ENCODE peak calls at places on chromosomes 5 and 9, in four cellular contexts. One of them, this sample, is unnamed.

GRCh38 chr5:65355301-65355700 is 126.4 kb downstream of the ADAMTS6 start:
- DNase-seq in cardiac muscle cell: no peak
- DNase-seq in sigmoid colon: no peak
- DNase-seq in H1: no peak
- DNase-seq in this sample: no peak

GRCh38 chr9:125815568-125815967 is 68.4 kb downstream of the PBX3 start:
- DNase-seq in cardiac muscle cell: no peak
- DNase-seq in sigmoid colon: no peak
- DNase-seq in H1: no peak
- DNase-seq in this sample: no peak

GRCh38 chr9:134303601-134304000 is 22.7 kb upstream of the RXRA start:
- DNase-seq in cardiac muscle cell: no peak
- DNase-seq in sigmoid colon: no peak
- DNase-seq in H1: no peak
- DNase-seq in this sample: no peak

GRCh38 chr9:129225815-129226214 is 47.8 kb upstream of the IER5L start:
- DNase-seq in cardiac muscle cell: peak; percentile 87
- DNase-seq in sigmoid colon: peak; percentile 90
- DNase-seq in H1: no peak
- DNase-seq in this sample: peak; percentile 58

GRCh38 chr9:134566196-134566822 is 75.3 kb upstream of the COL5A1 start:
- DNase-seq in cardiac muscle cell: no peak
- DNase-seq in sigmoid colon: peak; percentile 37
- DNase-seq in H1: no peak
- DNase-seq in this sample: no peak

GRCh38 chr9:106675780-106676179 is 187.2 kb upstream of the ZNF462 start:
- DNase-seq in cardiac muscle cell: no peak
- DNase-seq in sigmoid colon: no peak
- DNase-seq in H1: no peak
- DNase-seq in this sample: no peak

GRCh38 chr5:16707168-16707868 is 90.5 kb upstream of the RETREG1 start:
- DNase-seq in cardiac muscle cell: no peak
- DNase-seq in sigmoid colon: no peak
- DNase-seq in H1: no peak
- DNase-seq in this sample: no peak

GRCh38 chr5:29016067-29016466 is 1977.7 kb upstream of the CDH9 start:
- DNase-seq in cardiac muscle cell: no peak
- DNase-seq in sigmoid colon: no peak
- DNase-seq in H1: no peak
- DNase-seq in this sample: no peak

GRCh38 chr5:63201738-63202137 is 623.1 kb downstream of the LRRC70 start:
- DNase-seq in cardiac muscle cell: no peak
- DNase-seq in sigmoid colon: no peak
- DNase-seq in H1: no peak
- DNase-seq in this sample: no peak

GRCh38 chr5:102763734-102764133 is 8.6 kb downstream of the PAM start:
- DNase-seq in cardiac muscle cell: no peak
- DNase-seq in sigmoid colon: no peak
- DNase-seq in H1: no peak
- DNase-seq in this sample: no peak

GRCh38 chr5:11822598-11822997 is 81.6 kb downstream of the CTNND2 start:
- DNase-seq in cardiac muscle cell: no peak
- DNase-seq in sigmoid colon: no peak
- DNase-seq in H1: no peak
- DNase-seq in this sample: no peak

GRCh38 chr5:133330956-133331355 is 279.1 kb downstream of the HSPA4 start:
- DNase-seq in cardiac muscle cell: no peak
- DNase-seq in sigmoid colon: no peak
- DNase-seq in H1: no peak
- DNase-seq in this sample: no peak

GRCh38 chr5:151183451-151184245 is 26.1 kb upstream of the ANXA6 start:
- DNase-seq in cardiac muscle cell: no peak
- DNase-seq in sigmoid colon: no peak
- DNase-seq in H1: no peak
- DNase-seq in this sample: no peak

GRCh38 chr9:19241728-19242127 is 11.2 kb downstream of the DENND4C start:
- DNase-seq in cardiac muscle cell: no peak
- DNase-seq in sigmoid colon: no peak
- DNase-seq in H1: no peak
- DNase-seq in this sample: no peak

GRCh38 chr9:134186471-134187109 is 22.2 kb upstream of the RNU6ATAC start:
- DNase-seq in cardiac muscle cell: no peak
- DNase-seq in sigmoid colon: peak; percentile 68
- DNase-seq in H1: no peak
- DNase-seq in this sample: no peak

GRCh38 chr5:145027266-145027665 is 807.9 kb downstream of the PRELID2 start:
- DNase-seq in cardiac muscle cell: peak; percentile 73
- DNase-seq in sigmoid colon: no peak
- DNase-seq in H1: no peak
- DNase-seq in this sample: no peak

GRCh38 chr9:129841071-129841470 is 5.8 kb downstream of the USP20 start:
- DNase-seq in cardiac muscle cell: no peak
- DNase-seq in sigmoid colon: no peak
- DNase-seq in H1: no peak
- DNase-seq in this sample: no peak

GRCh38 chr5:6634327-6634713 is 1.1 kb downstream of the SRD5A1 start:
- DNase-seq in cardiac muscle cell: no peak
- DNase-seq in sigmoid colon: no peak
- DNase-seq in H1: no peak
- DNase-seq in this sample: no peak

GRCh38 chr5:147484708-147485020 is 25.2 kb downstream of the DPYSL3 start:
- DNase-seq in cardiac muscle cell: no peak
- DNase-seq in sigmoid colon: no peak
- DNase-seq in H1: no peak
- DNase-seq in this sample: no peak

GRCh38 chr5:172793577-172794488 is 22.8 kb upstream of the DUSP1 start:
- DNase-seq in cardiac muscle cell: no peak
- DNase-seq in sigmoid colon: peak; percentile 64
- DNase-seq in H1: no peak
- DNase-seq in this sample: no peak

GRCh38 chr9:136946228-136946892 is 1.3 kb downstream of the C8G start:
- DNase-seq in cardiac muscle cell: no peak
- DNase-seq in sigmoid colon: peak; percentile 68
- DNase-seq in H1: no peak
- DNase-seq in this sample: no peak

GRCh38 chr5:150137168-150137957 is 18.3 kb downstream of the PDGFRB start:
- DNase-seq in cardiac muscle cell: peak; percentile 51
- DNase-seq in sigmoid colon: no peak
- DNase-seq in H1: no peak
- DNase-seq in this sample: no peak

GRCh38 chr9:73042155-73042554 is 89.3 kb upstream of the ALDH1A1 start:
- DNase-seq in cardiac muscle cell: no peak
- DNase-seq in sigmoid colon: no peak
- DNase-seq in H1: no peak
- DNase-seq in this sample: no peak

GRCh38 chr5:179558912-179559279 is 8.5 kb downstream of the RUFY1 start:
- DNase-seq in cardiac muscle cell: peak; percentile 38
- DNase-seq in sigmoid colon: no peak
- DNase-seq in H1: no peak
- DNase-seq in this sample: no peak

GRCh38 chr5:4372481-4372880 is 767.6 kb upstream of the ADAMTS16 start:
- DNase-seq in cardiac muscle cell: no peak
- DNase-seq in sigmoid colon: no peak
- DNase-seq in H1: no peak
- DNase-seq in this sample: no peak

GRCh38 chr9:110767559-110768063 is 99.0 kb downstream of the MUSK start:
- DNase-seq in cardiac muscle cell: no peak
- DNase-seq in sigmoid colon: peak; percentile 88
- DNase-seq in H1: no peak
- DNase-seq in this sample: no peak

GRCh38 chr5:134555889-134556311 is 30.4 kb downstream of the JADE2 start:
- DNase-seq in cardiac muscle cell: peak; percentile 18
- DNase-seq in sigmoid colon: peak; percentile 80
- DNase-seq in H1: no peak
- DNase-seq in this sample: peak; percentile 74

GRCh38 chr9:114499528-114499927 is 5.7 kb downstream of the WHRN start:
- DNase-seq in cardiac muscle cell: no peak
- DNase-seq in sigmoid colon: no peak
- DNase-seq in H1: no peak
- DNase-seq in this sample: no peak

GRCh38 chr9:95197692-95198271 is 119.7 kb downstream of the FANCC start:
- DNase-seq in cardiac muscle cell: no peak
- DNase-seq in sigmoid colon: no peak
- DNase-seq in H1: no peak
- DNase-seq in this sample: no peak

GRCh38 chr5:143453722-143454121 is 50.2 kb upstream of the NR3C1 start:
- DNase-seq in cardiac muscle cell: no peak
- DNase-seq in sigmoid colon: no peak
- DNase-seq in H1: no peak
- DNase-seq in this sample: no peak

GRCh38 chr5:139666551-139666950 is 18.4 kb downstream of the CXXC5 start:
- DNase-seq in cardiac muscle cell: no peak
- DNase-seq in sigmoid colon: no peak
- DNase-seq in H1: no peak
- DNase-seq in this sample: no peak

GRCh38 chr9:70480405-70480980 is 66.0 kb upstream of the KLF9 start:
- DNase-seq in cardiac muscle cell: no peak
- DNase-seq in sigmoid colon: peak; percentile 98
- DNase-seq in H1: no peak
- DNase-seq in this sample: no peak

GRCh38 chr5:163456840-163457239 is 3.1 kb downstream of the NUDCD2 start:
- DNase-seq in cardiac muscle cell: no peak
- DNase-seq in sigmoid colon: no peak
- DNase-seq in H1: no peak
- DNase-seq in this sample: no peak

GRCh38 chr9:123176230-123176629 is 92.2 kb downstream of the STRBP start:
- DNase-seq in cardiac muscle cell: no peak
- DNase-seq in sigmoid colon: no peak
- DNase-seq in H1: no peak
- DNase-seq in this sample: no peak

GRCh38 chr5:59562756-59563389 is 330.7 kb downstream of the PDE4D start:
- DNase-seq in cardiac muscle cell: peak; percentile 54
- DNase-seq in sigmoid colon: no peak
- DNase-seq in H1: peak; percentile 41
- DNase-seq in this sample: no peak

GRCh38 chr9:118578467-118578866 is 790.8 kb downstream of the BRINP1 start:
- DNase-seq in cardiac muscle cell: no peak
- DNase-seq in sigmoid colon: no peak
- DNase-seq in H1: no peak
- DNase-seq in this sample: no peak

GRCh38 chr5:179270581-179271300 is 74.5 kb downstream of the ADAMTS2 start:
- DNase-seq in cardiac muscle cell: no peak
- DNase-seq in sigmoid colon: peak; percentile 72
- DNase-seq in H1: no peak
- DNase-seq in this sample: no peak

GRCh38 chr9:4297151-4297794 is 2.6 kb downstream of the GLIS3 start:
- DNase-seq in cardiac muscle cell: peak; percentile 37
- DNase-seq in sigmoid colon: peak; percentile 91
- DNase-seq in H1: no peak
- DNase-seq in this sample: peak; percentile 16

GRCh38 chr9:128394404-128395168 is 23.4 kb downstream of the URM1 start:
- DNase-seq in cardiac muscle cell: no peak
- DNase-seq in sigmoid colon: no peak
- DNase-seq in H1: no peak
- DNase-seq in this sample: no peak

GRCh38 chr9:120578614-120579013 is 1.4 kb downstream of the CDK5RAP2 start:
- DNase-seq in cardiac muscle cell: no peak
- DNase-seq in sigmoid colon: no peak
- DNase-seq in H1: no peak
- DNase-seq in this sample: no peak
- H3K4me3 ChIP-seq in cardiac muscle cell: no peak overlapping the region
- H3K4me3 ChIP-seq in sigmoid colon: no peak overlapping the region
- H3K4me3 ChIP-seq in H1: peak overlapping the region; percentile 76
- H3K4me3 ChIP-seq in this sample: peak overlapping the region; percentile 98

GRCh38 chr9:91138760-91139159 is 223.0 kb downstream of the AUH start:
- DNase-seq in cardiac muscle cell: no peak
- DNase-seq in sigmoid colon: no peak
- DNase-seq in H1: no peak
- DNase-seq in this sample: no peak
- H3K4me3 ChIP-seq in cardiac muscle cell: no peak overlapping the region
- H3K4me3 ChIP-seq in sigmoid colon: no peak overlapping the region
- H3K4me3 ChIP-seq in H1: no peak overlapping the region
- H3K4me3 ChIP-seq in this sample: no peak overlapping the region

DNA sequence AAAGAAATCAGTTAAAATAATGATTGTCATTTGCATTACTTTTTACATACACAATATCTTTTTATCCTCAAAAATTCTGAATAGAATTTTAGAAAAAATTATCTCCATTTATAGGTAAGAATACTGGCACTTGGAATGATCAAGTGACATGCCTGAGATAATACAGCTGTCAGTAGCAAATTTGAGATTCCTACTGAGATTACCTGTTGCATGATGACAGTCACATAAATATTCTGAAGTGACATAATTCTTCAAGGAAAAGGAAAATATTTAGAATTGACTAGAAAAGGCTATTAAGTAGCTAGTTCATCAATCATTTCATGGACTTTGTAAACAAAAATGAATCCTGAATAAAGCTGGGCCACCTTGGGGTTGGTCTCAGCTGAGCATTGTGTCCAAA is 15.2 kb upstream of the ENC1 start:
- DNase-seq in cardiac muscle cell: no peak
- DNase-seq in sigmoid colon: no peak
- DNase-seq in H1: no peak
- DNase-seq in this sample: no peak
- H3K4me3 ChIP-seq in cardiac muscle cell: no peak overlapping the region
- H3K4me3 ChIP-seq in sigmoid colon: no peak overlapping the region
- H3K4me3 ChIP-seq in H1: no peak overlapping the region
- H3K4me3 ChIP-seq in this sample: no peak overlapping the region

GRCh38 chr9:92790542-92791527 is 26.2 kb upstream of the BICD2 start:
- DNase-seq in cardiac muscle cell: peak; percentile 79
- DNase-seq in sigmoid colon: peak; percentile 81
- DNase-seq in H1: no peak
- DNase-seq in this sample: peak; percentile 61
- H3K4me3 ChIP-seq in cardiac muscle cell: no peak overlapping the region
- H3K4me3 ChIP-seq in sigmoid colon: no peak overlapping the region
- H3K4me3 ChIP-seq in H1: no peak overlapping the region
- H3K4me3 ChIP-seq in this sample: no peak overlapping the region

GRCh38 chr5:61631438-61631941 is 299.4 kb downstream of the ZSWIM6 start:
- DNase-seq in cardiac muscle cell: peak; percentile 58
- DNase-seq in sigmoid colon: peak; percentile 89
- DNase-seq in H1: no peak
- DNase-seq in this sample: no peak
- H3K4me3 ChIP-seq in cardiac muscle cell: no peak overlapping the region
- H3K4me3 ChIP-seq in sigmoid colon: no peak overlapping the region
- H3K4me3 ChIP-seq in H1: no peak overlapping the region
- H3K4me3 ChIP-seq in this sample: no peak overlapping the region

GRCh38 chr9:100057624-100058023 is 41.2 kb downstream of the ERP44 start:
- DNase-seq in cardiac muscle cell: no peak
- DNase-seq in sigmoid colon: no peak
- DNase-seq in H1: no peak
- DNase-seq in this sample: no peak

GRCh38 chr9:100049551-100049950 is 49.2 kb downstream of the ERP44 start:
- DNase-seq in cardiac muscle cell: no peak
- DNase-seq in sigmoid colon: no peak
- DNase-seq in H1: no peak
- DNase-seq in this sample: no peak

DNA sequence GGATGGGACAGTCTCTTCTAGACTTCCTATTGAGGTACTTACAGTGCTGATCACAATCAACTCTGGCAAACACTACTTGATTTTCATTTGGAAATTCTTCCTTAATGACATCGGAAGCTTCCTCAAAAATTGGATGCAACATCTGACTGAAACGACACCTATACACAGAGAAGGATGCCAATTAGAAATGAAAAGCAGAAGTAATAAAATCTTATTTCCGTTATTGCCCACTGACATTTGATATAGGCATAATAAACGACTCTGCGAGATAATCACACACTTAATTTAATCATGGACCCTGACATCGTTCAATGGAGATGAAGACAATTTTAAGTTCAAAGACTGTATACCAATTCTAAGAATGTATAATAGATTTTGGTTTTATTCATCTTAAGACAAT is 46.4 kb downstream of the ERP44 start:
- DNase-seq in cardiac muscle cell: no peak
- DNase-seq in sigmoid colon: no peak
- DNase-seq in H1: no peak
- DNase-seq in this sample: no peak
- H3K4me3 ChIP-seq in cardiac muscle cell: no peak overlapping the region
- H3K4me3 ChIP-seq in sigmoid colon: no peak overlapping the region
- H3K4me3 ChIP-seq in H1: no peak overlapping the region
- H3K4me3 ChIP-seq in this sample: no peak overlapping the region